ENCODE peak calls at places on chromosome 6, in nine cellular contexts. One of them, this sample, is unnamed.
A peak's percentile ranks its signal among the peaks of the same experiment; 100 is the strongest.

GRCh38 chr6:4687989-4688947 is 87.9 kb upstream of the CDYL start:
- DNase-seq in effector memory CD8-positive, alpha-beta T cell: no peak
- DNase-seq in RWPE1: peak; percentile 85
- DNase-seq in Caki2: peak; percentile 87
- DNase-seq in NCI-H146: no peak
- DNase-seq in activated CD4-positive, alpha-beta T cell treated with anti-CD3 and anti-CD28 coated beads, Interleukin-2, amount 50 U/mL, for 48 hours: no peak
- DNase-seq in lower leg skin: peak; percentile 80
- DNase-seq in stimulated activated CD4-positive, alpha-beta T cell treated with anti-CD3 and anti-CD28 coated beads, Interleukin-2, amount 100 ng/mL, for 48 hours: no peak
- DNase-seq in effector CD8-positive, alpha-beta T cell: no peak
- DNase-seq in this sample: peak; percentile 82

GRCh38 chr6:118680452-118681095 is 29.2 kb upstream of the CEP85L start:
- DNase-seq in NCI-H146: no peak
- DNase-seq in Caki2: no peak
- DNase-seq in activated CD4-positive, alpha-beta T cell treated with anti-CD3 and anti-CD28 coated beads, Interleukin-2, amount 50 U/mL, for 48 hours: peak; percentile 33
- DNase-seq in stimulated activated CD4-positive, alpha-beta T cell treated with anti-CD3 and anti-CD28 coated beads, Interleukin-2, amount 100 ng/mL, for 48 hours: no peak
- DNase-seq in lower leg skin: no peak
- DNase-seq in RWPE1: no peak
- DNase-seq in effector memory CD8-positive, alpha-beta T cell: no peak
- DNase-seq in effector CD8-positive, alpha-beta T cell: no peak
- DNase-seq in this sample: peak; percentile 71

GRCh38 chr6:14664112-14664592 is 546.6 kb downstream of the CD83 start:
- DNase-seq in effector memory CD8-positive, alpha-beta T cell: no peak
- DNase-seq in lower leg skin: no peak
- DNase-seq in NCI-H146: peak; percentile 75
- DNase-seq in effector CD8-positive, alpha-beta T cell: no peak
- DNase-seq in Caki2: no peak
- DNase-seq in activated CD4-positive, alpha-beta T cell treated with anti-CD3 and anti-CD28 coated beads, Interleukin-2, amount 50 U/mL, for 48 hours: no peak
- DNase-seq in stimulated activated CD4-positive, alpha-beta T cell treated with anti-CD3 and anti-CD28 coated beads, Interleukin-2, amount 100 ng/mL, for 48 hours: no peak
- DNase-seq in RWPE1: no peak
- DNase-seq in this sample: no peak

GRCh38 chr6:140059947-140060346 is 685.5 kb upstream of the CITED2 start:
- DNase-seq in effector memory CD8-positive, alpha-beta T cell: no peak
- DNase-seq in effector CD8-positive, alpha-beta T cell: no peak
- DNase-seq in activated CD4-positive, alpha-beta T cell treated with anti-CD3 and anti-CD28 coated beads, Interleukin-2, amount 50 U/mL, for 48 hours: no peak
- DNase-seq in lower leg skin: no peak
- DNase-seq in RWPE1: no peak
- DNase-seq in Caki2: no peak
- DNase-seq in NCI-H146: no peak
- DNase-seq in stimulated activated CD4-positive, alpha-beta T cell treated with anti-CD3 and anti-CD28 coated beads, Interleukin-2, amount 100 ng/mL, for 48 hours: no peak
- DNase-seq in this sample: no peak

GRCh38 chr6:136609878-136610706 is 59.9 kb upstream of the MAP7 start:
- DNase-seq in activated CD4-positive, alpha-beta T cell treated with anti-CD3 and anti-CD28 coated beads, Interleukin-2, amount 50 U/mL, for 48 hours: peak; percentile 20
- DNase-seq in stimulated activated CD4-positive, alpha-beta T cell treated with anti-CD3 and anti-CD28 coated beads, Interleukin-2, amount 100 ng/mL, for 48 hours: no peak
- DNase-seq in NCI-H146: peak; percentile 70
- DNase-seq in effector memory CD8-positive, alpha-beta T cell: no peak
- DNase-seq in RWPE1: peak; percentile 95
- DNase-seq in effector CD8-positive, alpha-beta T cell: no peak
- DNase-seq in lower leg skin: no peak
- DNase-seq in Caki2: peak; percentile 100
- DNase-seq in this sample: peak; percentile 44

GRCh38 chr6:28794175-28795002 is 129.4 kb downstream of the TRIM27 start:
- DNase-seq in effector memory CD8-positive, alpha-beta T cell: no peak
- DNase-seq in Caki2: peak; percentile 75
- DNase-seq in lower leg skin: no peak
- DNase-seq in effector CD8-positive, alpha-beta T cell: no peak
- DNase-seq in RWPE1: no peak
- DNase-seq in stimulated activated CD4-positive, alpha-beta T cell treated with anti-CD3 and anti-CD28 coated beads, Interleukin-2, amount 100 ng/mL, for 48 hours: no peak
- DNase-seq in NCI-H146: peak; percentile 4
- DNase-seq in activated CD4-positive, alpha-beta T cell treated with anti-CD3 and anti-CD28 coated beads, Interleukin-2, amount 50 U/mL, for 48 hours: no peak
- DNase-seq in this sample: peak; percentile 55

GRCh38 chr6:3277251-3277650 is 18.5 kb downstream of the PSMG4 start:
- DNase-seq in effector CD8-positive, alpha-beta T cell: no peak
- DNase-seq in stimulated activated CD4-positive, alpha-beta T cell treated with anti-CD3 and anti-CD28 coated beads, Interleukin-2, amount 100 ng/mL, for 48 hours: no peak
- DNase-seq in lower leg skin: no peak
- DNase-seq in effector memory CD8-positive, alpha-beta T cell: no peak
- DNase-seq in RWPE1: no peak
- DNase-seq in NCI-H146: no peak
- DNase-seq in activated CD4-positive, alpha-beta T cell treated with anti-CD3 and anti-CD28 coated beads, Interleukin-2, amount 50 U/mL, for 48 hours: no peak
- DNase-seq in Caki2: no peak
- DNase-seq in this sample: no peak

GRCh38 chr6:38153076-38153475 is 333.5 kb downstream of the ZFAND3 start:
- DNase-seq in effector memory CD8-positive, alpha-beta T cell: no peak
- DNase-seq in lower leg skin: peak; percentile 42
- DNase-seq in stimulated activated CD4-positive, alpha-beta T cell treated with anti-CD3 and anti-CD28 coated beads, Interleukin-2, amount 100 ng/mL, for 48 hours: no peak
- DNase-seq in NCI-H146: no peak
- DNase-seq in effector CD8-positive, alpha-beta T cell: no peak
- DNase-seq in activated CD4-positive, alpha-beta T cell treated with anti-CD3 and anti-CD28 coated beads, Interleukin-2, amount 50 U/mL, for 48 hours: no peak
- DNase-seq in Caki2: no peak
- DNase-seq in RWPE1: no peak
- DNase-seq in this sample: no peak

GRCh38 chr6:3457710-3458605 is 1.1 kb upstream of the SLC22A23 start:
- DNase-seq in RWPE1: peak; percentile 34
- DNase-seq in lower leg skin: peak; percentile 89
- DNase-seq in effector CD8-positive, alpha-beta T cell: no peak
- DNase-seq in Caki2: peak; percentile 71
- DNase-seq in effector memory CD8-positive, alpha-beta T cell: no peak
- DNase-seq in stimulated activated CD4-positive, alpha-beta T cell treated with anti-CD3 and anti-CD28 coated beads, Interleukin-2, amount 100 ng/mL, for 48 hours: no peak
- DNase-seq in activated CD4-positive, alpha-beta T cell treated with anti-CD3 and anti-CD28 coated beads, Interleukin-2, amount 50 U/mL, for 48 hours: peak; percentile 32
- DNase-seq in NCI-H146: peak; percentile 86
- DNase-seq in this sample: peak; percentile 50

GRCh38 chr6:36830577-36830976 is 8.7 kb downstream of the CPNE5 start:
- DNase-seq in stimulated activated CD4-positive, alpha-beta T cell treated with anti-CD3 and anti-CD28 coated beads, Interleukin-2, amount 100 ng/mL, for 48 hours: no peak
- DNase-seq in lower leg skin: no peak
- DNase-seq in NCI-H146: no peak
- DNase-seq in activated CD4-positive, alpha-beta T cell treated with anti-CD3 and anti-CD28 coated beads, Interleukin-2, amount 50 U/mL, for 48 hours: no peak
- DNase-seq in Caki2: no peak
- DNase-seq in RWPE1: no peak
- DNase-seq in effector CD8-positive, alpha-beta T cell: no peak
- DNase-seq in effector memory CD8-positive, alpha-beta T cell: no peak
- DNase-seq in this sample: no peak

GRCh38 chr6:125357515-125358256 is 55.9 kb upstream of the HDDC2 start:
- DNase-seq in effector memory CD8-positive, alpha-beta T cell: no peak
- DNase-seq in RWPE1: no peak
- DNase-seq in activated CD4-positive, alpha-beta T cell treated with anti-CD3 and anti-CD28 coated beads, Interleukin-2, amount 50 U/mL, for 48 hours: no peak
- DNase-seq in NCI-H146: peak; percentile 20
- DNase-seq in stimulated activated CD4-positive, alpha-beta T cell treated with anti-CD3 and anti-CD28 coated beads, Interleukin-2, amount 100 ng/mL, for 48 hours: no peak
- DNase-seq in effector CD8-positive, alpha-beta T cell: no peak
- DNase-seq in Caki2: no peak
- DNase-seq in lower leg skin: no peak
- DNase-seq in this sample: no peak

GRCh38 chr6:134935076-134935475 is 14.8 kb downstream of the ALDH8A1 start:
- DNase-seq in NCI-H146: no peak
- DNase-seq in effector CD8-positive, alpha-beta T cell: no peak
- DNase-seq in lower leg skin: no peak
- DNase-seq in Caki2: peak; percentile 79
- DNase-seq in effector memory CD8-positive, alpha-beta T cell: no peak
- DNase-seq in RWPE1: no peak
- DNase-seq in stimulated activated CD4-positive, alpha-beta T cell treated with anti-CD3 and anti-CD28 coated beads, Interleukin-2, amount 100 ng/mL, for 48 hours: no peak
- DNase-seq in activated CD4-positive, alpha-beta T cell treated with anti-CD3 and anti-CD28 coated beads, Interleukin-2, amount 50 U/mL, for 48 hours: no peak
- DNase-seq in this sample: no peak

GRCh38 chr6:3208096-3208774 is 19.2 kb downstream of the TUBB2B start:
- DNase-seq in RWPE1: peak; percentile 50
- DNase-seq in effector CD8-positive, alpha-beta T cell: no peak
- DNase-seq in lower leg skin: peak; percentile 94
- DNase-seq in activated CD4-positive, alpha-beta T cell treated with anti-CD3 and anti-CD28 coated beads, Interleukin-2, amount 50 U/mL, for 48 hours: no peak
- DNase-seq in Caki2: no peak
- DNase-seq in NCI-H146: no peak
- DNase-seq in stimulated activated CD4-positive, alpha-beta T cell treated with anti-CD3 and anti-CD28 coated beads, Interleukin-2, amount 100 ng/mL, for 48 hours: no peak
- DNase-seq in effector memory CD8-positive, alpha-beta T cell: no peak
- DNase-seq in this sample: no peak

GRCh38 chr6:33414592-33415271 is 3.2 kb downstream of the CUTA start:
- DNase-seq in NCI-H146: no peak
- DNase-seq in stimulated activated CD4-positive, alpha-beta T cell treated with anti-CD3 and anti-CD28 coated beads, Interleukin-2, amount 100 ng/mL, for 48 hours: no peak
- DNase-seq in effector memory CD8-positive, alpha-beta T cell: no peak
- DNase-seq in activated CD4-positive, alpha-beta T cell treated with anti-CD3 and anti-CD28 coated beads, Interleukin-2, amount 50 U/mL, for 48 hours: no peak
- DNase-seq in RWPE1: no peak
- DNase-seq in lower leg skin: no peak
- DNase-seq in Caki2: no peak
- DNase-seq in effector CD8-positive, alpha-beta T cell: no peak
- DNase-seq in this sample: peak; percentile 50

GRCh38 chr6:161414180-161414579 is 140.3 kb upstream of the AGPAT4 start:
- DNase-seq in RWPE1: no peak
- DNase-seq in NCI-H146: no peak
- DNase-seq in effector memory CD8-positive, alpha-beta T cell: no peak
- DNase-seq in Caki2: no peak
- DNase-seq in effector CD8-positive, alpha-beta T cell: no peak
- DNase-seq in lower leg skin: no peak
- DNase-seq in stimulated activated CD4-positive, alpha-beta T cell treated with anti-CD3 and anti-CD28 coated beads, Interleukin-2, amount 100 ng/mL, for 48 hours: no peak
- DNase-seq in activated CD4-positive, alpha-beta T cell treated with anti-CD3 and anti-CD28 coated beads, Interleukin-2, amount 50 U/mL, for 48 hours: no peak
- DNase-seq in this sample: no peak

GRCh38 chr6:35294308-35294945 is 3.2 kb upstream of the DEF6 start:
- DNase-seq in activated CD4-positive, alpha-beta T cell treated with anti-CD3 and anti-CD28 coated beads, Interleukin-2, amount 50 U/mL, for 48 hours: peak; percentile 57
- DNase-seq in NCI-H146: peak; percentile 78
- DNase-seq in lower leg skin: no peak
- DNase-seq in RWPE1: peak; percentile 44
- DNase-seq in effector memory CD8-positive, alpha-beta T cell: no peak
- DNase-seq in stimulated activated CD4-positive, alpha-beta T cell treated with anti-CD3 and anti-CD28 coated beads, Interleukin-2, amount 100 ng/mL, for 48 hours: peak; percentile 39
- DNase-seq in Caki2: peak; percentile 22
- DNase-seq in effector CD8-positive, alpha-beta T cell: peak; percentile 28
- DNase-seq in this sample: peak; percentile 75

GRCh38 chr6:24859132-24859531 is 60.4 kb upstream of the ARMH2 start:
- DNase-seq in stimulated activated CD4-positive, alpha-beta T cell treated with anti-CD3 and anti-CD28 coated beads, Interleukin-2, amount 100 ng/mL, for 48 hours: no peak
- DNase-seq in effector memory CD8-positive, alpha-beta T cell: no peak
- DNase-seq in activated CD4-positive, alpha-beta T cell treated with anti-CD3 and anti-CD28 coated beads, Interleukin-2, amount 50 U/mL, for 48 hours: no peak
- DNase-seq in NCI-H146: no peak
- DNase-seq in lower leg skin: no peak
- DNase-seq in Caki2: no peak
- DNase-seq in effector CD8-positive, alpha-beta T cell: no peak
- DNase-seq in RWPE1: no peak
- DNase-seq in this sample: no peak

GRCh38 chr6:6384520-6384919 is 64.1 kb upstream of the F13A1 start:
- DNase-seq in stimulated activated CD4-positive, alpha-beta T cell treated with anti-CD3 and anti-CD28 coated beads, Interleukin-2, amount 100 ng/mL, for 48 hours: no peak
- DNase-seq in effector memory CD8-positive, alpha-beta T cell: no peak
- DNase-seq in effector CD8-positive, alpha-beta T cell: no peak
- DNase-seq in NCI-H146: no peak
- DNase-seq in lower leg skin: no peak
- DNase-seq in Caki2: no peak
- DNase-seq in activated CD4-positive, alpha-beta T cell treated with anti-CD3 and anti-CD28 coated beads, Interleukin-2, amount 50 U/mL, for 48 hours: no peak
- DNase-seq in RWPE1: no peak
- DNase-seq in this sample: no peak

GRCh38 chr6:139926711-139927110 is 552.3 kb upstream of the CITED2 start:
- DNase-seq in activated CD4-positive, alpha-beta T cell treated with anti-CD3 and anti-CD28 coated beads, Interleukin-2, amount 50 U/mL, for 48 hours: no peak
- DNase-seq in Caki2: no peak
- DNase-seq in RWPE1: no peak
- DNase-seq in stimulated activated CD4-positive, alpha-beta T cell treated with anti-CD3 and anti-CD28 coated beads, Interleukin-2, amount 100 ng/mL, for 48 hours: no peak
- DNase-seq in effector CD8-positive, alpha-beta T cell: no peak
- DNase-seq in effector memory CD8-positive, alpha-beta T cell: no peak
- DNase-seq in lower leg skin: no peak
- DNase-seq in NCI-H146: no peak
- DNase-seq in this sample: no peak

GRCh38 chr6:44831002-44831610 is 443.6 kb downstream of the CDC5L start:
- DNase-seq in effector memory CD8-positive, alpha-beta T cell: no peak
- DNase-seq in NCI-H146: no peak
- DNase-seq in lower leg skin: no peak
- DNase-seq in Caki2: no peak
- DNase-seq in effector CD8-positive, alpha-beta T cell: no peak
- DNase-seq in activated CD4-positive, alpha-beta T cell treated with anti-CD3 and anti-CD28 coated beads, Interleukin-2, amount 50 U/mL, for 48 hours: no peak
- DNase-seq in stimulated activated CD4-positive, alpha-beta T cell treated with anti-CD3 and anti-CD28 coated beads, Interleukin-2, amount 100 ng/mL, for 48 hours: no peak
- DNase-seq in RWPE1: no peak
- DNase-seq in this sample: no peak

GRCh38 chr6:135144678-135145508 is 36.2 kb upstream of the MYB start:
- DNase-seq in effector memory CD8-positive, alpha-beta T cell: peak; percentile 17
- DNase-seq in effector CD8-positive, alpha-beta T cell: no peak
- DNase-seq in NCI-H146: peak; percentile 40
- DNase-seq in Caki2: peak; percentile 15
- DNase-seq in activated CD4-positive, alpha-beta T cell treated with anti-CD3 and anti-CD28 coated beads, Interleukin-2, amount 50 U/mL, for 48 hours: no peak
- DNase-seq in stimulated activated CD4-positive, alpha-beta T cell treated with anti-CD3 and anti-CD28 coated beads, Interleukin-2, amount 100 ng/mL, for 48 hours: no peak
- DNase-seq in RWPE1: peak; percentile 9
- DNase-seq in lower leg skin: no peak
- DNase-seq in this sample: peak; percentile 44

GRCh38 chr6:6952484-6952883 is 155.3 kb upstream of the RREB1 start:
- DNase-seq in effector CD8-positive, alpha-beta T cell: no peak
- DNase-seq in lower leg skin: peak; percentile 49
- DNase-seq in effector memory CD8-positive, alpha-beta T cell: no peak
- DNase-seq in NCI-H146: no peak
- DNase-seq in Caki2: no peak
- DNase-seq in activated CD4-positive, alpha-beta T cell treated with anti-CD3 and anti-CD28 coated beads, Interleukin-2, amount 50 U/mL, for 48 hours: no peak
- DNase-seq in stimulated activated CD4-positive, alpha-beta T cell treated with anti-CD3 and anti-CD28 coated beads, Interleukin-2, amount 100 ng/mL, for 48 hours: no peak
- DNase-seq in RWPE1: no peak
- DNase-seq in this sample: no peak

GRCh38 chr6:15048367-15048766 is 197.5 kb upstream of the JARID2 start:
- DNase-seq in effector CD8-positive, alpha-beta T cell: no peak
- DNase-seq in lower leg skin: no peak
- DNase-seq in effector memory CD8-positive, alpha-beta T cell: no peak
- DNase-seq in stimulated activated CD4-positive, alpha-beta T cell treated with anti-CD3 and anti-CD28 coated beads, Interleukin-2, amount 100 ng/mL, for 48 hours: no peak
- DNase-seq in activated CD4-positive, alpha-beta T cell treated with anti-CD3 and anti-CD28 coated beads, Interleukin-2, amount 50 U/mL, for 48 hours: no peak
- DNase-seq in NCI-H146: no peak
- DNase-seq in RWPE1: no peak
- DNase-seq in Caki2: no peak
- DNase-seq in this sample: no peak

GRCh38 chr6:166725571-166725970 is 98.5 kb upstream of the RPS6KA2 start:
- DNase-seq in RWPE1: no peak
- DNase-seq in effector memory CD8-positive, alpha-beta T cell: no peak
- DNase-seq in Caki2: no peak
- DNase-seq in effector CD8-positive, alpha-beta T cell: no peak
- DNase-seq in stimulated activated CD4-positive, alpha-beta T cell treated with anti-CD3 and anti-CD28 coated beads, Interleukin-2, amount 100 ng/mL, for 48 hours: no peak
- DNase-seq in NCI-H146: no peak
- DNase-seq in activated CD4-positive, alpha-beta T cell treated with anti-CD3 and anti-CD28 coated beads, Interleukin-2, amount 50 U/mL, for 48 hours: no peak
- DNase-seq in lower leg skin: peak; percentile 57
- DNase-seq in this sample: no peak

GRCh38 chr6:163675611-163676010 is 261.1 kb downstream of the QKI start:
- DNase-seq in Caki2: no peak
- DNase-seq in NCI-H146: no peak
- DNase-seq in lower leg skin: no peak
- DNase-seq in RWPE1: no peak
- DNase-seq in effector memory CD8-positive, alpha-beta T cell: no peak
- DNase-seq in activated CD4-positive, alpha-beta T cell treated with anti-CD3 and anti-CD28 coated beads, Interleukin-2, amount 50 U/mL, for 48 hours: no peak
- DNase-seq in effector CD8-positive, alpha-beta T cell: no peak
- DNase-seq in stimulated activated CD4-positive, alpha-beta T cell treated with anti-CD3 and anti-CD28 coated beads, Interleukin-2, amount 100 ng/mL, for 48 hours: no peak
- DNase-seq in this sample: no peak

GRCh38 chr6:46541556-46541955 is 50.3 kb upstream of the RCAN2 start:
- DNase-seq in RWPE1: no peak
- DNase-seq in lower leg skin: no peak
- DNase-seq in effector CD8-positive, alpha-beta T cell: no peak
- DNase-seq in stimulated activated CD4-positive, alpha-beta T cell treated with anti-CD3 and anti-CD28 coated beads, Interleukin-2, amount 100 ng/mL, for 48 hours: no peak
- DNase-seq in activated CD4-positive, alpha-beta T cell treated with anti-CD3 and anti-CD28 coated beads, Interleukin-2, amount 50 U/mL, for 48 hours: no peak
- DNase-seq in Caki2: no peak
- DNase-seq in effector memory CD8-positive, alpha-beta T cell: no peak
- DNase-seq in NCI-H146: no peak
- DNase-seq in this sample: no peak

GRCh38 chr6:142633317-142633716 is 311.7 kb downstream of the HIVEP2 start:
- DNase-seq in Caki2: no peak
- DNase-seq in lower leg skin: no peak
- DNase-seq in activated CD4-positive, alpha-beta T cell treated with anti-CD3 and anti-CD28 coated beads, Interleukin-2, amount 50 U/mL, for 48 hours: no peak
- DNase-seq in NCI-H146: no peak
- DNase-seq in stimulated activated CD4-positive, alpha-beta T cell treated with anti-CD3 and anti-CD28 coated beads, Interleukin-2, amount 100 ng/mL, for 48 hours: no peak
- DNase-seq in effector CD8-positive, alpha-beta T cell: no peak
- DNase-seq in RWPE1: no peak
- DNase-seq in effector memory CD8-positive, alpha-beta T cell: no peak
- DNase-seq in this sample: no peak